ENCODE peak calls at places on chromosome 15, in eight cellular contexts. One of them, this sample, is unnamed.

GRCh38 chr15:101052681-101053121 is 133.5 kb downstream of the LRRK1 start:
- DNase-seq in breast epithelium: no peak
- DNase-seq in nephron progenitor cell: no peak
- DNase-seq in naive thymus-derived CD4-positive, alpha-beta T cell: no peak
- DNase-seq in activated gamma-delta T cell treated with anti-CD3 and anti-CD28 coated beads, Interleukin-2, amount 50 U/mL, for 16 hours: no peak
- DNase-seq in neural crest cell: no peak
- DNase-seq in NCI-H146: no peak
- DNase-seq in Daoy: no peak
- DNase-seq in this sample: peak; percentile 20

GRCh38 chr15:70526221-70526973 is 237.0 kb downstream of the UACA start:
- DNase-seq in activated gamma-delta T cell treated with anti-CD3 and anti-CD28 coated beads, Interleukin-2, amount 50 U/mL, for 16 hours: no peak
- DNase-seq in Daoy: peak; percentile 86
- DNase-seq in NCI-H146: peak; percentile 90
- DNase-seq in naive thymus-derived CD4-positive, alpha-beta T cell: no peak
- DNase-seq in breast epithelium: peak; percentile 76
- DNase-seq in nephron progenitor cell: no peak
- DNase-seq in neural crest cell: no peak
- DNase-seq in this sample: no peak

GRCh38 chr15:43085921-43086320 is 19.9 kb downstream of the UBR1 start:
- DNase-seq in nephron progenitor cell: no peak
- DNase-seq in NCI-H146: no peak
- DNase-seq in activated gamma-delta T cell treated with anti-CD3 and anti-CD28 coated beads, Interleukin-2, amount 50 U/mL, for 16 hours: no peak
- DNase-seq in Daoy: no peak
- DNase-seq in naive thymus-derived CD4-positive, alpha-beta T cell: no peak
- DNase-seq in neural crest cell: no peak
- DNase-seq in breast epithelium: no peak
- DNase-seq in this sample: no peak

GRCh38 chr15:33152502-33153109 is 41.9 kb downstream of the FMN1 start:
- DNase-seq in NCI-H146: no peak
- DNase-seq in activated gamma-delta T cell treated with anti-CD3 and anti-CD28 coated beads, Interleukin-2, amount 50 U/mL, for 16 hours: no peak
- DNase-seq in nephron progenitor cell: no peak
- DNase-seq in neural crest cell: no peak
- DNase-seq in naive thymus-derived CD4-positive, alpha-beta T cell: no peak
- DNase-seq in breast epithelium: no peak
- DNase-seq in Daoy: no peak
- DNase-seq in this sample: no peak

GRCh38 chr15:40941078-40941527 is 12.0 kb downstream of the DLL4 start:
- DNase-seq in NCI-H146: no peak
- DNase-seq in neural crest cell: no peak
- DNase-seq in naive thymus-derived CD4-positive, alpha-beta T cell: no peak
- DNase-seq in activated gamma-delta T cell treated with anti-CD3 and anti-CD28 coated beads, Interleukin-2, amount 50 U/mL, for 16 hours: no peak
- DNase-seq in Daoy: no peak
- DNase-seq in nephron progenitor cell: no peak
- DNase-seq in breast epithelium: no peak
- DNase-seq in this sample: no peak

GRCh38 chr15:56165234-56165633 is 78.4 kb downstream of the RFX7 start:
- DNase-seq in naive thymus-derived CD4-positive, alpha-beta T cell: no peak
- DNase-seq in nephron progenitor cell: no peak
- DNase-seq in Daoy: no peak
- DNase-seq in breast epithelium: no peak
- DNase-seq in NCI-H146: no peak
- DNase-seq in neural crest cell: no peak
- DNase-seq in activated gamma-delta T cell treated with anti-CD3 and anti-CD28 coated beads, Interleukin-2, amount 50 U/mL, for 16 hours: no peak
- DNase-seq in this sample: no peak

GRCh38 chr15:40754574-40754882 is 526 bp downstream of the RMDN3 start:
- DNase-seq in breast epithelium: no peak
- DNase-seq in neural crest cell: no peak
- DNase-seq in Daoy: no peak
- DNase-seq in naive thymus-derived CD4-positive, alpha-beta T cell: no peak
- DNase-seq in NCI-H146: peak; percentile 27
- DNase-seq in activated gamma-delta T cell treated with anti-CD3 and anti-CD28 coated beads, Interleukin-2, amount 50 U/mL, for 16 hours: no peak
- DNase-seq in nephron progenitor cell: peak; percentile 46
- DNase-seq in this sample: no peak

GRCh38 chr15:40493089-40493840 is 22.5 kb downstream of the CHST14 start:
- DNase-seq in nephron progenitor cell: no peak
- DNase-seq in neural crest cell: no peak
- DNase-seq in naive thymus-derived CD4-positive, alpha-beta T cell: no peak
- DNase-seq in activated gamma-delta T cell treated with anti-CD3 and anti-CD28 coated beads, Interleukin-2, amount 50 U/mL, for 16 hours: peak; percentile 23
- DNase-seq in NCI-H146: no peak
- DNase-seq in Daoy: peak; percentile 81
- DNase-seq in breast epithelium: no peak
- DNase-seq in this sample: no peak

GRCh38 chr15:80526556-80527340 is 122.6 kb downstream of the ARNT2 start:
- DNase-seq in naive thymus-derived CD4-positive, alpha-beta T cell: no peak
- DNase-seq in neural crest cell: no peak
- DNase-seq in activated gamma-delta T cell treated with anti-CD3 and anti-CD28 coated beads, Interleukin-2, amount 50 U/mL, for 16 hours: no peak
- DNase-seq in Daoy: no peak
- DNase-seq in nephron progenitor cell: no peak
- DNase-seq in breast epithelium: no peak
- DNase-seq in NCI-H146: no peak
- DNase-seq in this sample: no peak

GRCh38 chr15:67253517-67254237 is 784 bp downstream of the AAGAB start:
- DNase-seq in neural crest cell: no peak
- DNase-seq in naive thymus-derived CD4-positive, alpha-beta T cell: peak; percentile 2
- DNase-seq in Daoy: peak; percentile 19
- DNase-seq in breast epithelium: no peak
- DNase-seq in NCI-H146: no peak
- DNase-seq in activated gamma-delta T cell treated with anti-CD3 and anti-CD28 coated beads, Interleukin-2, amount 50 U/mL, for 16 hours: no peak
- DNase-seq in nephron progenitor cell: peak; percentile 10
- DNase-seq in this sample: no peak

GRCh38 chr15:23439513-23439912 is 7.5 kb downstream of the GOLGA6L2 start:
- DNase-seq in nephron progenitor cell: no peak
- DNase-seq in breast epithelium: no peak
- DNase-seq in activated gamma-delta T cell treated with anti-CD3 and anti-CD28 coated beads, Interleukin-2, amount 50 U/mL, for 16 hours: no peak
- DNase-seq in NCI-H146: no peak
- DNase-seq in neural crest cell: no peak
- DNase-seq in Daoy: no peak
- DNase-seq in naive thymus-derived CD4-positive, alpha-beta T cell: no peak
- DNase-seq in this sample: no peak

GRCh38 chr15:78419331-78419730 is 18.7 kb upstream of the IREB2 start:
- DNase-seq in breast epithelium: no peak
- DNase-seq in NCI-H146: no peak
- DNase-seq in naive thymus-derived CD4-positive, alpha-beta T cell: no peak
- DNase-seq in neural crest cell: no peak
- DNase-seq in Daoy: no peak
- DNase-seq in nephron progenitor cell: no peak
- DNase-seq in activated gamma-delta T cell treated with anti-CD3 and anti-CD28 coated beads, Interleukin-2, amount 50 U/mL, for 16 hours: no peak
- DNase-seq in this sample: no peak